ENCODE peak calls at places on chromosomes 11 and 22, in eight cellular contexts. X is posterior cingulate gyrus; C is LoVo; G is dorsolateral prefrontal cortex; S is M059J; H is endothelial cell; I is central memory CD4-positive, alpha-beta T cell; Z is amniotic stem cell. Q is an unnamed sample.

GRCh38 chr11:134146598-134146997 is 77.2 kb downstream of the NCAPD3 start:
- DNase-seq in H (no peak), C (no peak), S (no peak), I (no peak), X (no peak), G (no peak), Z (no peak), Q (no peak)

GRCh38 chr11:47215366-47215925 is 672 bp downstream of the DDB2 start:
- DNase-seq in G (no peak), Z (no peak), S (no peak), X (no peak), H (no peak), C (no peak), I (no peak), Q (no peak)

GRCh38 chr11:118791961-118792578 is 1.1 kb upstream of the DDX6 start:
- DNase-seq in C (no peak), I (peak; percentile 21), X (no peak), Z (no peak), H (peak; percentile 28), S (no peak), G (no peak), Q (no peak)

GRCh38 chr11:95556342-95557151 is 233.0 kb downstream of the FAM76B start:
- DNase-seq in G (no peak), I (no peak), C (no peak), Z (no peak), H (no peak), X (no peak), S (no peak), Q (peak; percentile 71)

GRCh38 chr11:124884869-124885479 is 12.7 kb downstream of the ROBO4 start:
- DNase-seq in I (no peak), Z (no peak), G (no peak), S (no peak), H (no peak), C (no peak), X (no peak), Q (no peak)

GRCh38 chr11:19919050-19919561 is 206.5 kb downstream of the NAV2 start:
- DNase-seq in C (peak; percentile 16), Z (peak; percentile 97), I (no peak), G (no peak), X (no peak), H (no peak), S (peak; percentile 99), Q (peak; percentile 94)

GRCh38 chr11:11035331-11035730 is 177.5 kb upstream of the ZBED5 start:
- DNase-seq in S (no peak), H (no peak), I (no peak), C (no peak), X (no peak), Z (no peak), G (no peak), Q (no peak)

GRCh38 chr22:37771081-37771480 is 36.7 kb upstream of the GCAT start:
- DNase-seq in S (no peak), X (no peak), G (no peak), Z (no peak), H (no peak), I (no peak), C (no peak), Q (no peak)

GRCh38 chr11:121067453-121067852 is 33.6 kb upstream of the TECTA start:
- DNase-seq in X (no peak), Z (no peak), H (no peak), S (no peak), G (no peak), C (peak; percentile 8), I (no peak), Q (peak; percentile 48)

GRCh38 chr22:19537941-19538488 is 13.8 kb upstream of the CLDN5 start:
- DNase-seq in S (no peak), I (no peak), G (no peak), C (no peak), X (no peak), Z (no peak), H (no peak), Q (no peak)

GRCh38 chr11:8608646-8609045 is 14.6 kb upstream of the STK33 start:
- DNase-seq in C (no peak), S (peak; percentile 49), H (no peak), X (no peak), G (no peak), I (no peak), Z (no peak), Q (no peak)

GRCh38 chr11:1924121-1924520 is 4.6 kb downstream of the TNNT3 start:
- DNase-seq in I (no peak), H (no peak), Z (no peak), C (no peak), G (no peak), X (peak; percentile 22), S (peak; percentile 26), Q (no peak)

Q was measured in fibroblast of the conjunctiva.